ENCODE peak calls at places on chromosomes 3 and 15, in nine cellular contexts. A, H, M, N, V, Q, U, S and Z are unnamed samples.

GRCh38 chr3:98734737-98735136 is 28.4 kb upstream of the ST3GAL6 start:
- DNase-seq in A (no peak), H (no peak), M (peak), N (no peak), V (no peak), Q (no peak), U (peak), S (no peak), Z (no peak)

GRCh38 chr3:158918008-158918407 is 116.2 kb downstream of the MFSD1 start:
- DNase-seq in A (peak), H (peak), M (peak), N (no peak), V (peak), Q (peak), U (peak), S (peak), Z (peak)

GRCh38 chr3:167787440-167787839 is 51.9 kb downstream of the SERPINI1 start:
- DNase-seq in A (no peak), H (no peak), M (no peak), N (no peak), V (no peak), Q (no peak), U (no peak), S (no peak), Z (no peak)

GRCh38 chr15:52558196-52558595 is 10.6 kb downstream of the ARPP19 start:
- DNase-seq in A (peak), H (no peak), M (no peak), N (no peak), V (peak), Q (no peak), U (no peak), S (no peak), Z (peak)

GRCh38 chr15:63041982-63042878 is at the start of gene TPM1:
- DNase-seq in A (peak), H (peak), M (peak), N (peak), V (peak), Q (peak), U (peak), S (peak), Z (peak)

GRCh38 chr3:105997466-105997799 is 128.6 kb upstream of the CBLB start:
- DNase-seq in A (no peak), H (no peak), M (no peak), N (no peak), V (no peak), Q (no peak), U (no peak), S (no peak), Z (no peak)

GRCh38 chr3:135137296-135137695 is 342.2 kb downstream of the EPHB1 start:
- DNase-seq in A (no peak), H (no peak), M (no peak), N (no peak), V (no peak), Q (no peak), U (no peak), S (no peak), Z (no peak)

GRCh38 chr3:180229113-180229512 is 192.4 kb upstream of the PEX5L start:
- DNase-seq in A (no peak), H (no peak), M (no peak), N (no peak), V (no peak), Q (no peak), U (no peak), S (no peak), Z (no peak)

GRCh38 chr3:123552095-123552714 is 32.6 kb downstream of the HACD2 start:
- DNase-seq in A (peak), H (no peak), M (peak), N (no peak), V (no peak), Q (no peak), U (no peak), S (no peak), Z (no peak)

GRCh38 chr3:67416703-67417102 is 237.7 kb downstream of the SUCLG2 start:
- DNase-seq in A (peak), H (no peak), M (no peak), N (no peak), V (no peak), Q (no peak), U (no peak), S (no peak), Z (no peak)

GRCh38 chr15:59976480-59976879 is 27.6 kb upstream of the FOXB1 start:
- DNase-seq in A (no peak), H (no peak), M (no peak), N (no peak), V (no peak), Q (no peak), U (no peak), S (no peak), Z (no peak)

GRCh38 chr3:129536374-129536667 is 6.7 kb upstream of the H1-8 start:
- DNase-seq in A (no peak), H (no peak), M (no peak), N (no peak), V (no peak), Q (no peak), U (no peak), S (no peak), Z (no peak)

GRCh38 chr3:132622148-132622547 is 25.1 kb downstream of the ACKR4 start:
- DNase-seq in A (no peak), H (no peak), M (no peak), N (no peak), V (no peak), Q (no peak), U (no peak), S (no peak), Z (no peak)

GRCh38 chr15:95300958-95301357 is 1029.5 kb upstream of the NR2F2 start:
- DNase-seq in A (peak), H (no peak), M (peak), N (no peak), V (no peak), Q (no peak), U (no peak), S (no peak), Z (no peak)

GRCh38 chr3:72290859-72291641 is 506.1 kb upstream of the PROK2 start:
- DNase-seq in A (no peak), H (no peak), M (no peak), N (no peak), V (no peak), Q (no peak), U (no peak), S (no peak), Z (no peak)

GRCh38 chr15:39270976-39271375 is 309.9 kb upstream of the THBS1 start:
- DNase-seq in A (peak), H (no peak), M (peak), N (no peak), V (no peak), Q (no peak), U (no peak), S (no peak), Z (no peak)

GRCh38 chr3:22585504-22585903 is 617.6 kb upstream of the UBE2E2 start:
- DNase-seq in A (peak), H (no peak), M (peak), N (no peak), V (no peak), Q (no peak), U (no peak), S (no peak), Z (peak)

GRCh38 chr3:194671511-194671899 is 486 bp downstream of the LSG1 start:
- DNase-seq in A (peak), H (no peak), M (peak), N (no peak), V (no peak), Q (no peak), U (no peak), S (no peak), Z (no peak)

GRCh38 chr15:89075846-89076245 is 12.4 kb upstream of the ABHD2 start:
- DNase-seq in A (no peak), H (no peak), M (no peak), N (no peak), V (no peak), Q (no peak), U (no peak), S (no peak), Z (no peak)

GRCh38 chr15:78061963-78062427 is 15.5 kb downstream of the TBC1D2B start:
- DNase-seq in A (peak), H (no peak), M (peak), N (no peak), V (no peak), Q (no peak), U (no peak), S (no peak), Z (no peak)

DNA sequence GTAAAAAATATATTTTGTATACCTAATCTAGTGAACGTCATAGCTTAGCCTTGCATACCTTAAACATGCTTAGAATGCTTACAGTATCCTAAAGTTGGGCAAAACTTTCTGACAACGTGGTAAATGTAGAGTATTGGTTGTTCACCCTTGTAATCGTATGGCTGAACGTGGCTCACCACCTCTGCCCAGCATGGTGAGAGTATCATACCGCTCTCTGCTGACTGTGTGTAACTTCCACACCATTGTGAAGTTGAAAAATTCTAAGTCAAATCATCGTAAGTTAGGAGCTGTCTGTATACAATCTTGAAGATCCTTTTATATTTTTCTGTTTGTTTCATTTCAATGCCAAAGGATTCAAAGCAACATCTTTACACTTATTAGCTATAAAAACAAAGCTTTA is 63.5 kb upstream of the TRPC1 start:
- DNase-seq in A (no peak), H (no peak), M (no peak), N (no peak), V (no peak), Q (no peak), U (no peak), S (no peak), Z (no peak)
- TF ChIP-seq CTCF in A (no peak), H (no peak), M (no peak), N (no peak), V (no peak), Q (no peak), U (no peak), S (no peak), Z (no peak)

DNA sequence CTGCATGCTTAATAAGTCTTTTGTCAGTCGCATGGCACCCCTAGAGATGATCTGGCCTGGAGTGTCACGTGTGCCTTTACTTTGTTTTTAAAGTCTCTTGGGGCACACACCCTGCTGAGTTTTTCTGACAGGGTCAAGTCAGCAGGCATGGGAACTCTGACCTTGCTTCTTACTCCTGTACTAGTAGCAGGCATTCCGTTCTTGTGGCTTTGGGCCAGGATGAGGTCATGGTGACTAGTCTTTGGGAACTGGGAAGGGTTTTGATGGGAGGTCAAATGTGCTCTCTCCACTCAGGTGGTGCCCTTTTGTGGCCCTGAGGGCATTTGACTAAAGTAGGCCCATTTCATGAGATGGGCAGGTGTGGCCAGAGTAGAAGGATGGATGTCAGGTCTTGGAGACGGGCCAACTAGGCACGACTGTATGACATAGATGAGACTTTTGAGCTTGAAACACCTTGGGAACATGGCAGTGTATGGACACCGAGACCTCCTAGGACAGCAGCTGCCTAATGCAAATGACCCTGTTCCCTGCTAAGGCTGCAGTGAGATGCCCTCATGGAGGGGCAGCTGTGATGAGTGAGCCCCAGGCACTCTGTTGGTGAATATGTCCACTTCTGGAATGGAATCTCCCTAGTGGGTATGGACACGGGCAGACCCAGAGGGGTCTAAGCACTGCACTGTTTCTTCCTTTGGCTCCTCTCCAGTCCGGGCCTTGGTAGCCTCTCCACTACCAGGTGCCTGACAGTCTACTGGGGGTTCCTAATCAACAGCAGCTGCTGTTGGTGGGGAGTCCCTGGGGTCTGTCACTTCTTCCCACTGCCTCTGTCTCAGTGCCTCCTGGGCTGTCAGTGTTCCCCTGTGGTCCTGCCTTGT is 16.4 kb downstream of the SRPRB start:
- DNase-seq in A (peak), H (peak), M (peak), N (peak), V (no peak), Q (peak), U (no peak), S (peak), Z (no peak)
- TF ChIP-seq CTCF in A (peak), H (peak), M (no peak), N (peak), V (peak), Q (peak), U (no peak), S (peak), Z (no peak)

DNA sequence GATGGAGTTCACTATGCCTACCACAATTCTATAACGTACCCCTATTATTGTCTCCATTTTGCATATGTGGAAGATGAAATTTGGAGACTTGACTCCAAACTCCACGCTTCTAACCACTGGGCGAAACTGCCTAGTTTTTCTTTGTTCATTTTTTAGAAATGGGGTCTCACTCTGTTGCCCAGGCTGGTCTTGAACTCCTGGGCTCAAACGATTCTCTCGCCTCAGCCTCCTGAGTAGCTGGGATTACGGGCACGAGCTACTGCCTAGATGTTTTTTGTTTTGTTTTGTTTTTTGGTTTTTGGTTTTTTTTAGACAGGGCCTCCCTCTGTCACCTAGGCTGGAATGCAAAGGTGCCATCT is 584 bp upstream of the RPL32 start:
- DNase-seq in A (no peak), H (no peak), M (no peak), N (no peak), V (no peak), Q (no peak), U (no peak), S (no peak), Z (no peak)
- TF ChIP-seq CTCF in A (no peak), H (no peak), M (no peak), N (no peak), V (no peak), Q (peak), U (peak), S (peak), Z (no peak)

GRCh38 chr3:109278141-109278540 is 38.2 kb downstream of the DPPA2 start:
- DNase-seq in A (no peak), H (no peak), M (no peak), N (no peak), V (no peak), Q (no peak), U (no peak), S (no peak), Z (no peak)

GRCh38 chr3:109278546-109278945 is 37.8 kb downstream of the DPPA2 start:
- DNase-seq in A (no peak), H (no peak), M (no peak), N (no peak), V (no peak), Q (no peak), U (no peak), S (no peak), Z (peak)

GRCh38 chr3:109270779-109271178 is 45.5 kb downstream of the DPPA2 start:
- DNase-seq in A (no peak), H (no peak), M (no peak), N (no peak), V (no peak), Q (no peak), U (no peak), S (no peak), Z (no peak)

DNA sequence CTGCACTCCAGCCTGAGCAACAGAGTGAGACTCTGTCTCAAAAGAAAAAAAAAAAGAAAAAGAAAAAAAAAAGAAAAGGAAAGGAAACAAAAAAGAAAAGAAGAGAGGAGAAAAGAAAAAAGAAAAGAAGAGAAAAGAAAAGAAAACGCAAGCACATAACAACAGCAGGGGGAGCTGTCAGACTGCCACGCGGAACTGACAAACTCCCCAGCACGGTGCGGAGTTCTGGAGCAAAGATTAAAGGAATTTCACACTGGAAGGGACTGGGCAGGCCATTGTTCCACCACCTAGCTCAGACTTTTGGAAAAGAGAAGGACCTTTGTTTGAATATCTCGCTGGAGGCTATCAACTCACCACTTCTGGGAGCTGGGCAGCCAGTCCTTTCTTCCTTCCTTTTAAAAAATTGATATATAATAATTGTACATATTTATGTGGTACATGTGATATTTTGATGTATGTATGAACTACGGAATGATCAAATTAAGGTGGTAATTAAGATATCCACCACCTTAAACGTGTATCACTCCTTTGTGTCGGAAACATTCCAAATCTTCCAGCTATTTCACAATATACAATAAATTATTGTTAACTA is 40.5 kb downstream of the DPPA2 start:
- DNase-seq in A (peak), H (peak), M (peak), N (no peak), V (peak), Q (peak), U (peak), S (peak), Z (peak)
- TF ChIP-seq CTCF in A (peak), H (peak), M (peak), N (peak), V (peak), Q (peak), U (peak), S (peak), Z (peak)

DNA sequence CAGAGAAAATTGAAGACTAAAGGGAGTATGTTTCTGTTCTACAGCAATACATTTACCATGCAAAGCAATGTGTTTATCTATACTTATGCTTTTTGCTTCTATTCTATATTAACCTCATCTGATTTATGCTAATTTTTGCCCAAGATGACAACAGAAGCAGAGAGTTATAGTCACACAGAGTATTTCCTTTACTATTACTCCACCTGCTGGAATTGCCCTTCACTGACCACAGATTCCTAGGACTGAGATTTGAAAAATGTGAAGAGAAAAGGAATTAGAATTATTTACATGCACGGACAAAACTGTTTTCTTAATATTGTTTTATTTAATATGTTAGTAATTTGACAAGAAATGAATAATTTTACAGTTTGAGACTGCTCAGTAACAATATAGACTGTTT is 745.6 kb downstream of the VGLL3 start:
- DNase-seq in A (no peak), H (no peak), M (peak), N (no peak), V (no peak), Q (no peak), U (no peak), S (no peak), Z (no peak)
- TF ChIP-seq CTCF in A (no peak), H (no peak), M (peak), N (no peak), V (peak), Q (peak), U (peak), S (peak), Z (peak)

GRCh38 chr3:8864570-8865350 is 95.3 kb upstream of the OXTR start:
- DNase-seq in A (no peak), H (no peak), M (no peak), N (no peak), V (no peak), Q (no peak), U (no peak), S (no peak), Z (no peak)
- TF ChIP-seq CTCF in A (no peak), H (no peak), M (no peak), N (no peak), V (no peak), Q (no peak), U (no peak), S (no peak), Z (no peak)

DNA sequence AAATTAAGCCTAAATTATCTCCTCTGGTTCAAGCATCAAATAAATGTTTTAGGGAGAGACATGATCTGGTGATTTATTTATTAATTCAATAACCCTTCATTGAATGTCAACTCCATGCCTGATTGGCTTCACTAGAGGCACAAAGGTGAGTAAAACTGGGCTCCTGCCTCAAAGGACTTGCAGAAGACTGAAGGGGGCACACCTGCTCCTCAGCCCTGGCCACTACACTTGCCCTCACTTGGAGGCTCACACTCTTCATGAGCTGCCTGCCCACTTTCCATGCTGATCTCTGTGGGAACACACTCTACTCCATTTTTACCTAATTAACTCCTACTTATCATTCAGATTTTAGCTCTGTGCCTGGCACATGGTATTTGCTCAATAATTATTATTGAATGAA is 84.4 kb upstream of the KCNMB2 start:
- DNase-seq in A (no peak), H (no peak), M (no peak), N (no peak), V (no peak), Q (no peak), U (no peak), S (peak), Z (no peak)
- TF ChIP-seq CTCF in A (no peak), H (no peak), M (no peak), N (no peak), V (no peak), Q (no peak), U (no peak), S (peak), Z (no peak)

GRCh38 chr15:70072479-70072878 is 25.2 kb downstream of the TLE3 start:
- DNase-seq in A (no peak), H (no peak), M (no peak), N (no peak), V (no peak), Q (no peak), U (no peak), S (no peak), Z (no peak)
- TF ChIP-seq CTCF in A (no peak), H (no peak), M (no peak), N (no peak), V (no peak), Q (no peak), U (no peak), S (no peak), Z (no peak)